ENCODE peak calls at places on chromosomes 12 and 14, in seven cellular contexts. N is astrocyte, K is tibial nerve, Z is right cardiac atrium, M is neural progenitor cell, R is ovary, X is esophagus squamous epithelium. A is an unnamed sample. For H3K4me1, the result is how much of the 10 kb centered on the place peaks cover.

GRCh38 chr12:104998423-104999346 is 12.6 kb downstream of the NOPCHAP1 start:
- DNase-seq in N (no peak), K (no peak), Z (no peak), M (no peak), R (peak), X (no peak), A (no peak)

GRCh38 chr12:109503611-109504010 is 26.2 kb downstream of the UBE3B start:
- DNase-seq in N (no peak), K (no peak), Z (no peak), M (no peak), R (no peak), X (no peak), A (no peak)

GRCh38 chr14:90760591-90761316 is 55.5 kb downstream of the TTC7B start:
- DNase-seq in N (peak), K (no peak), Z (no peak), M (peak), R (no peak), X (no peak), A (no peak)

GRCh38 chr12:51913071-51914033 is 6.0 kb downstream of the ACVRL1 start:
- DNase-seq in N (no peak), K (no peak), Z (peak), M (no peak), R (no peak), X (no peak), A (no peak)

GRCh38 chr14:68075382-68076029 is 255.9 kb downstream of the RAD51B start:
- DNase-seq in N (no peak), K (no peak), Z (no peak), M (peak), R (no peak), X (no peak), A (no peak)

GRCh38 chr14:24207104-24207543 is 1.6 kb downstream of the TSSK4 start:
- DNase-seq in N (no peak), K (no peak), Z (no peak), M (no peak), R (no peak), X (no peak), A (no peak)

GRCh38 chr14:62689741-62690140 is 355.5 kb downstream of the KCNH5 start:
- DNase-seq in N (no peak), K (no peak), Z (no peak), M (no peak), R (no peak), X (no peak), A (no peak)

GRCh38 chr14:76929927-76930326 is 98.6 kb downstream of the IRF2BPL start:
- DNase-seq in N (no peak), K (no peak), Z (no peak), M (no peak), R (no peak), X (no peak), A (peak)

GRCh38 chr14:104879201-104879982 is 14.3 kb downstream of the CEP170B start:
- DNase-seq in N (no peak), K (no peak), Z (no peak), M (no peak), R (peak), X (no peak), A (no peak)

GRCh38 chr14:20440465-20440864 is 4.5 kb upstream of the KLHL33 start:
- DNase-seq in N (no peak), K (no peak), Z (no peak), M (no peak), R (no peak), X (no peak), A (no peak)

GRCh38 chr12:77685112-77685511 is 145.6 kb upstream of the NAV3 start:
- DNase-seq in N (peak), K (peak), Z (peak), M (peak), R (peak), X (no peak), A (peak)

GRCh38 chr14:49303952-49304516 is 282.1 kb downstream of the RPS29 start:
- DNase-seq in N (peak), K (no peak), Z (no peak), M (peak), R (peak), X (no peak), A (peak)

GRCh38 chr14:105945891-105946290 is 419.5 kb downstream of the TMEM121 start:
- DNase-seq in N (no peak), K (no peak), Z (no peak), M (no peak), R (no peak), X (no peak), A (no peak)

GRCh38 chr12:86712425-86712843 is 456.2 kb upstream of the MGAT4C start:
- DNase-seq in N (peak), K (no peak), Z (no peak), M (no peak), R (no peak), X (no peak), A (no peak)

GRCh38 chr12:12883369-12884001 is 7.9 kb upstream of the GPRC5A start:
- DNase-seq in N (peak), K (no peak), Z (no peak), M (no peak), R (no peak), X (no peak), A (no peak)

GRCh38 chr12:39595923-39596322 is 23.7 kb downstream of the ABCD2 start:
- DNase-seq in N (no peak), K (no peak), Z (no peak), M (no peak), R (no peak), X (no peak), A (no peak)

GRCh38 chr14:50039734-50040400 is 76.5 kb downstream of the VCPKMT start:
- DNase-seq in N (peak), K (no peak), Z (peak), M (no peak), R (no peak), X (no peak), A (no peak)

GRCh38 chr12:56129210-56129691 is 1.2 kb downstream of the ESYT1 start:
- DNase-seq in N (peak), K (no peak), Z (peak), M (peak), R (peak), X (no peak), A (peak)

GRCh38 chr14:61218765-61219164 is 62.4 kb downstream of the TMEM30B start:
- DNase-seq in N (no peak), K (peak), Z (peak), M (no peak), R (no peak), X (no peak), A (no peak)

GRCh38 chr12:106131671-106132070 is 7.1 kb downstream of the NUAK1 start:
- DNase-seq in N (peak), K (no peak), Z (no peak), M (no peak), R (no peak), X (no peak), A (no peak)

GRCh38 chr12:43835264-43835655 is 621 bp upstream of the TMEM117 start:
- DNase-seq in N (peak), K (no peak), Z (no peak), M (no peak), R (no peak), X (no peak), A (peak)

GRCh38 chr12:100877776-100878175 is 83.2 kb downstream of the ANO4 start:
- DNase-seq in N (no peak), K (no peak), Z (no peak), M (no peak), R (no peak), X (no peak), A (no peak)

GRCh38 chr14:103679351-103679750 is 35.9 kb downstream of the XRCC3 start:
- DNase-seq in N (peak), K (no peak), Z (peak), M (peak), R (no peak), X (no peak), A (peak)

GRCh38 chr14:58395815-58396626 is at the start of gene TOMM20L:
- DNase-seq in N (peak), K (no peak), Z (peak), M (peak), R (peak), X (peak), A (peak)

GRCh38 chr12:68416826-68417225 is 84.7 kb upstream of the MDM1 start:
- DNase-seq in N (peak), K (no peak), Z (no peak), M (no peak), R (no peak), X (no peak), A (no peak)

GRCh38 chr12:57525615-57526383 is 3.2 kb downstream of the MBD6 start:
- DNase-seq in N (no peak), K (no peak), Z (no peak), M (no peak), R (peak), X (no peak), A (no peak)

GRCh38 chr12:77648716-77649115 is 182.0 kb upstream of the NAV3 start:
- DNase-seq in N (peak), K (no peak), Z (no peak), M (no peak), R (no peak), X (no peak), A (no peak)

GRCh38 chr12:51070004-51070403 is 13.4 kb downstream of the CSRNP2 start:
- DNase-seq in N (no peak), K (no peak), Z (no peak), M (no peak), R (no peak), X (no peak), A (no peak)

GRCh38 chr12:39419471-39419870 is 23.4 kb downstream of the KIF21A start:
- DNase-seq in N (no peak), K (no peak), Z (no peak), M (no peak), R (no peak), X (no peak), A (no peak)

GRCh38 chr12:110583137-110584059 is at the start of gene PPTC7:
- DNase-seq in N (peak), K (peak), Z (peak), M (peak), R (peak), X (peak), A (peak)

GRCh38 chr12:113060336-113060960 is 3.9 kb downstream of the DTX1 start:
- DNase-seq in N (no peak), K (no peak), Z (no peak), M (no peak), R (no peak), X (no peak), A (no peak)

GRCh38 chr12:113059071-113059595 is 2.6 kb downstream of the DTX1 start:
- DNase-seq in N (no peak), K (no peak), Z (no peak), M (no peak), R (no peak), X (no peak), A (no peak)

GRCh38 chr12:113063396-113064350 is 7.1 kb downstream of the DTX1 start:
- DNase-seq in N (no peak), K (no peak), Z (no peak), M (no peak), R (no peak), X (no peak), A (no peak)

GRCh38 chr12:113062502-113063395 is 6.2 kb downstream of the DTX1 start:
- DNase-seq in N (no peak), K (no peak), Z (no peak), M (peak), R (no peak), X (no peak), A (no peak)

DNA sequence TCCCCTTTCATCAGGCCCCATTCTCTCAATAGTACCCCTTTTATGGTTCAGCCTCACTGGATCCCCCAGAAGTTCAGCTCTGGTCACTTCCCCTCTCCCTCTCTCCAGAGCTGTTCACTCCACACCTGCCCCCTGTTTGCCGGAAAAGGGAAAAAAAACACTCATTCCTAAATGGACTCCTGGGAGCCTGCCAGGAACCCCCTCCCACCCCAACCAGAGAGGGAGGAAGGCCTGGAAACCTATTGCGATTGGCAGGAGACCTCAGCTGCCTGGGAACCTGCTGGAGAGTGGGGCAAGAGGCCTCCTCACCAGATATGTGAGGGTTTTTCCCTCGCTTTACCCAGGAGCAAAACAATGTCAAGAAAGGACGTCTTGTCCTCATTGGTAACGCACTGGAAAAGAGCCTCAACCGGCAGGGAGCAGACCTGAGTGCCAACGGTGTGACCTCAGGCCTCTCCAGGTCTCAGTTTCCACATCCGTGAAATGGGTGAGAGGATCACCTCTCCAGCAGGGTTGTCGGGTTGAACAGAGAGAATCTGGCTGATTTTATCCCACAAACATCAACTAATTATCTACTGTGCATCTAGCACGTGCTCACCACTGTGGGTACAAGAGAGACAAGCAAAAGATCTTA is 4.6 kb downstream of the DTX1 start:
- DNase-seq in N (no peak), K (no peak), Z (peak), M (no peak), R (no peak), X (no peak), A (no peak)
- H3K4me1 ChIP-seq in N (under half), K (under half), Z (under half), M (under half), R (under half), X (under half), A (under half)

DNA sequence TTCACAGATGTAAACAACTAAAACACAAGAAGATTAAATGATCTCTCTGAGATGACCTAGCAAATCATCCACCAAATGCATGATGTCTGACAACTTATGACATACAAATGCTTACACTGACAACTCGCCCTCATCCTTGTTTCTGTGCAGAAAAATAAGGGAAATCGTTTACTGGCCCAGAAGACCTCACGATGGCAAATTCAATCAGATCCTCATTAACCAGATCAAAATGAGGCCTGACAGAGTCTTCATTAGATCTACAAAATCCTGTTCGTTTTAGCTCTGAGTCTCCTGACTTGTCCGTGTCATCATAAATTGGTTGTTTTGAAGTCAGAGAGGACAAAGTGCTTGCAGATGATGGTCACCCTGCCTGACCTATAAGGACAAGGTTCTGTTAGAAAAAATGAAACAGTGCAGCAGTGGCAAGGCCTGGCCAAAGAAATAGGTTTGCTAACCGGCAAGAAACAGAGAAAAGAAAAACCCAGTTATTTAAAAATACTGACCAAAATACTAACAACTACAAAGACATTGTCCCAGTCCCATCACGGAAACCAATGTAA is 109.5 kb downstream of the BTG1 start:
- DNase-seq in N (no peak), K (no peak), Z (no peak), M (no peak), R (no peak), X (no peak), A (no peak)
- H3K4me1 ChIP-seq in N (under half), K (under half), Z (under half), M (under half), R (under half), X (half or more), A (under half)

GRCh38 chr14:64932231-64932630 is 10.3 kb downstream of the GPX2 start:
- DNase-seq in N (no peak), K (no peak), Z (no peak), M (no peak), R (no peak), X (no peak), A (no peak)
- H3K4me1 ChIP-seq in N (under half), K (under half), Z (under half), M (under half), R (under half), X (half or more), A (under half)

DNA sequence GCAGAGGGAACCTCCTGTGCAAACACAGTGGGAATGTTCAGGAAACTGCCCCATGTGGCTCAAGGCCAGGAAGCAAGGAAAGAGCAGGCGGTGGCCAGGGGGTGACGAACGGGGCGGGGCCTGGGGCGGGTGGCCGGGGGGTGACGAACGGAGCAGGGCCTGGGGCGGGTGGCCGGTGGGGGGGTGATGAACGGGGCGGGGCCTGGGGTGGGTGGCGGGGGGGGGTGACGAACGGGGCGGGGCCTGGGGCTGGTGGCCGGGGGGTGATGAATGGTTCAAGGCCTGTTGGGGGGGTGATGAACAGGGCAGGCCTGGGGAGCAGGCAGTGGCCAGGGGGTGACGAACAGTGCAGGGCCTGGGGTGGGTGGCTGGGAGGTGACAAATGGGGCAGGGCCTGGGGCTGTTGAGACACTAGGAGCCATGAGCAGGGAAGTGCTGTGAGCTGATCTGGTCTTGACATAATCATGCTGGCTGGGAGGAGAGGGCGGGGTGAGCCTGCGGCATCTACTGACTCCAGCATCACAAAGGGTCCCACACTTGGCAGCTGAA is 62.7 kb upstream of the FBRSL1 start:
- DNase-seq in N (no peak), K (no peak), Z (peak), M (no peak), R (no peak), X (no peak), A (no peak)
- H3K4me1 ChIP-seq in N (under half), K (under half), Z (under half), M (half or more), R (under half), X (under half), A (under half)

DNA sequence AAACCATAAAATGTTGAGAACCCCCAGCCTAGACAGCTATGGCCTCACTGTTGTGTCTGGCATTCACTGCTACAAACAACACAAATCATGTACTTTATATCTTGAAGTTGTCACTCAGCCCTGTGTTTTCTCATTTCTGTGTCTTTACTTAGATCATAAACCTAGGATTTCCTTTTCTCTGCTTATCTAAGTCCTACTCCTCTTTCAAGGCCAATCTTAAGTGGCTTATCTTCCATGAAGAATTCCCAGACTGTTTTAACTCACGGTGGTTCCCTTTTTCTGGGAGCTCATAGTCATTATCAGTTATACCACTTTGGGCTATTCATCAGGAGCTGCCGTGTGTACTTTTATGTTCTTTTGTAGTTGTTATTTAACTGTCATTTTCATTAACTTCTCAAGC is 42.1 kb downstream of the FLRT2 start:
- DNase-seq in N (peak), K (no peak), Z (no peak), M (no peak), R (no peak), X (no peak), A (no peak)
- H3K4me1 ChIP-seq in N (under half), K (under half), Z (under half), M (under half), R (under half), X (under half), A (under half)

GRCh38 chr12:45223868-45224267 is 8.0 kb downstream of the ANO6 start:
- DNase-seq in N (no peak), K (no peak), Z (no peak), M (no peak), R (no peak), X (no peak), A (no peak)
- H3K4me1 ChIP-seq in N (under half), K (under half), Z (under half), M (under half), R (under half), X (half or more), A (under half)

DNA sequence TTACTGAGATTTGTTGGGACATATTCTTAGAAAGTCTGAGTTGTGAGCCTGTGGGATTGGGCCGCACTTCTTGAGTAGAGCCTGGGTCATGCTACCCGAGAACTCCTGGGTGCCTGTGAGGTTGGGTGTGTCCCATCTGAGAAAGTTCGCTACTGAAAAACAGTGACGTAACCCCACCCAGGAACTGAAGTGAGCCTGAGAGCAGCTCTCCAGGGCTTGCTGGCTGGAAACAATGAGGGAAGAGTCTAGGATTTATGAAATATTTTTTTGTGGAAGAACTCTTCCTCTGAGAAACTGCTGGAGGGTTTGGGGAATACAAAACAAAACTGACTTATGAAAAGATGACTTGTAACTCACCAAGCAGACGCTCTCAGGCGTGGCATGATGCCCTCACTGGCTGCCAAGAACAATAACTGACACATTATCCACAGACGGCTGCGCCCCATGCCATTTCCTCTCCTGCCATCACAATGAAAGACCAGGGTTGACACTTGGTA is 69.2 kb downstream of the RASSF3 start:
- DNase-seq in N (peak), K (peak), Z (peak), M (no peak), R (peak), X (peak), A (no peak)
- H3K4me1 ChIP-seq in N (under half), K (under half), Z (under half), M (under half), R (under half), X (half or more), A (under half)

GRCh38 chr12:11745112-11745511 is 95.6 kb downstream of the ETV6 start:
- DNase-seq in N (no peak), K (no peak), Z (no peak), M (no peak), R (no peak), X (no peak), A (no peak)

GRCh38 chr12:11746024-11746771 is 96.7 kb downstream of the ETV6 start:
- DNase-seq in N (peak), K (no peak), Z (no peak), M (no peak), R (no peak), X (no peak), A (no peak)

GRCh38 chr12:11741434-11742092 is 92.1 kb downstream of the ETV6 start:
- DNase-seq in N (no peak), K (no peak), Z (no peak), M (no peak), R (no peak), X (no peak), A (no peak)

GRCh38 chr12:11743333-11743732 is 93.9 kb downstream of the ETV6 start:
- DNase-seq in N (no peak), K (no peak), Z (no peak), M (no peak), R (no peak), X (no peak), A (no peak)

GRCh38 chr12:11743748-11744147 is 94.3 kb downstream of the ETV6 start:
- DNase-seq in N (no peak), K (no peak), Z (no peak), M (peak), R (no peak), X (no peak), A (no peak)
- H3K4me1 ChIP-seq in N (under half), K (under half), Z (under half), M (under half), R (under half), X (half or more), A (under half)

GRCh38 chr12:123931686-123932321 is 40.8 kb downstream of the CCDC92 start:
- DNase-seq in N (no peak), K (no peak), Z (no peak), M (no peak), R (no peak), X (no peak), A (no peak)
- H3K4me1 ChIP-seq in N (under half), K (under half), Z (under half), M (under half), R (under half), X (under half), A (under half)

A was measured in testis.